ENCODE peak calls at places on chromosomes 6 and 20, in seven cellular contexts. V is neuronal stem cell, U is smooth muscle cell of the brain vasculature, P is astrocyte of the spinal cord, H is EL, O is AG04450, T is breast epithelium. C is an unnamed sample.

GRCh38 chr6:86017236-86017635 is 374.6 kb upstream of the SYNCRIP start:
- DNase-seq in P (no peak), H (no peak), O (no peak), T (no peak), U (no peak), V (no peak), C (no peak)

GRCh38 chr6:10082385-10082784 is 332.5 kb downstream of the TFAP2A start:
- DNase-seq in O (no peak), H (peak; percentile 34), T (no peak), P (no peak), V (no peak), U (no peak), C (no peak)

GRCh38 chr6:161498359-161498758 is 224.5 kb upstream of the AGPAT4 start:
- DNase-seq in H (peak; percentile 31), O (no peak), T (no peak), P (peak; percentile 38), V (peak; percentile 59), U (no peak), C (no peak)

GRCh38 chr20:50645253-50646068 is 45.9 kb downstream of the RIPOR3 start:
- DNase-seq in O (peak; percentile 100), P (peak; percentile 96), U (peak; percentile 94), H (peak; percentile 98), V (no peak), T (no peak), C (peak; percentile 53)

GRCh38 chr6:32148722-32149576 is 2.8 kb downstream of the PRRT1 start:
- DNase-seq in P (peak; percentile 60), U (no peak), V (no peak), T (no peak), O (no peak), H (no peak), C (peak; percentile 46)

GRCh38 chr6:55980627-55981211 is 105.3 kb upstream of the BMP5 start:
- DNase-seq in H (peak; percentile 43), T (no peak), U (peak; percentile 13), V (peak; percentile 56), O (no peak), P (peak; percentile 50), C (no peak)

GRCh38 chr20:16363832-16364687 is 209.2 kb downstream of the KIF16B start:
- DNase-seq in U (no peak), T (no peak), V (no peak), O (no peak), H (no peak), P (no peak), C (no peak)

GRCh38 chr20:46670228-46670584 is 18.9 kb upstream of the SLC13A3 start:
- DNase-seq in O (no peak), H (no peak), P (no peak), V (no peak), T (no peak), U (no peak), C (no peak)

GRCh38 chr6:138590796-138591709 is 91.8 kb upstream of the NHSL1 start:
- DNase-seq in O (peak; percentile 50), P (peak; percentile 80), T (no peak), V (peak; percentile 70), H (peak; percentile 76), U (no peak), C (no peak)

GRCh38 chr20:50562262-50562701 is 52.1 kb downstream of the PTPN1 start:
- DNase-seq in U (no peak), T (no peak), V (no peak), P (no peak), O (no peak), H (no peak), C (no peak)

GRCh38 chr6:125886914-125887313 is 69.7 kb upstream of the HINT3 start:
- DNase-seq in O (no peak), T (no peak), V (no peak), U (no peak), H (no peak), P (no peak), C (no peak)

GRCh38 chr6:158060447-158061360 is 79.0 kb downstream of the SYNJ2 start:
- DNase-seq in O (peak; percentile 59), U (no peak), H (peak; percentile 97), T (peak; percentile 90), P (peak; percentile 92), V (no peak), C (no peak)

GRCh38 chr6:163757506-163757905 is 343.0 kb downstream of the QKI start:
- DNase-seq in O (no peak), U (no peak), H (no peak), T (no peak), V (no peak), P (no peak), C (no peak)

GRCh38 chr6:13554929-13555333 is 19.5 kb upstream of the SIRT5 start:
- DNase-seq in T (no peak), U (no peak), V (no peak), P (peak; percentile 24), H (peak; percentile 42), O (no peak), C (no peak)

GRCh38 chr6:43887906-43888683 is 118.1 kb downstream of the VEGFA start:
- DNase-seq in V (no peak), U (no peak), T (no peak), H (no peak), O (no peak), P (no peak), C (no peak)

GRCh38 chr6:169915769-169916550 is 164.5 kb downstream of the ERMARD start:
- DNase-seq in U (no peak), P (no peak), H (no peak), T (no peak), V (no peak), O (no peak), C (no peak)

GRCh38 chr20:1061484-1062221 is 56.7 kb upstream of the PSMF1 start:
- DNase-seq in O (no peak), V (no peak), U (no peak), H (no peak), T (no peak), P (no peak), C (no peak)

GRCh38 chr6:90144928-90145520 is 151.6 kb downstream of the BACH2 start:
- DNase-seq in O (no peak), H (no peak), V (no peak), U (no peak), P (no peak), T (no peak), C (no peak)

GRCh38 chr6:232896-233640 is 59.2 kb upstream of the DUSP22 start:
- DNase-seq in U (no peak), P (no peak), O (no peak), V (no peak), T (no peak), H (no peak), C (no peak)

GRCh38 chr6:87483929-87484328 is 11.2 kb downstream of the SLC35A1 start:
- DNase-seq in P (peak; percentile 63), U (no peak), H (peak; percentile 84), O (no peak), T (no peak), V (peak; percentile 11), C (no peak)

GRCh38 chr20:32823078-32823477 is 3.3 kb downstream of the MAPRE1 start:
- DNase-seq in P (peak; percentile 66), H (peak; percentile 86), V (no peak), O (peak; percentile 39), U (no peak), T (no peak), C (no peak)

GRCh38 chr20:17966432-17967312 is 1.9 kb downstream of the SNX5 start:
- DNase-seq in P (peak; percentile 52), U (no peak), O (no peak), T (no peak), H (peak; percentile 50), V (no peak), C (no peak)

GRCh38 chr6:105212587-105212986 is 32.8 kb upstream of the POPDC3 start:
- DNase-seq in V (no peak), U (no peak), T (no peak), H (no peak), P (no peak), O (no peak), C (no peak)

GRCh38 chr6:80020381-80021120 is 16.1 kb downstream of the TTK start:
- DNase-seq in O (no peak), U (no peak), T (no peak), P (no peak), H (no peak), V (no peak), C (no peak)

GRCh38 chr20:57445298-57445697 is 54.1 kb downstream of the RBM38 start:
- DNase-seq in O (peak; percentile 54), V (no peak), H (no peak), U (no peak), P (peak; percentile 9), T (no peak), C (no peak)

GRCh38 chr6:27902335-27903314 is 9.6 kb downstream of the OR2B2 start:
- DNase-seq in T (peak; percentile 88), H (peak; percentile 82), P (peak; percentile 84), V (peak; percentile 94), O (peak; percentile 55), U (no peak), C (peak; percentile 95)

GRCh38 chr6:151911401-151911800 is 103.9 kb downstream of the ESR1 start:
- DNase-seq in P (no peak), O (no peak), H (no peak), U (no peak), T (no peak), V (no peak), C (no peak)

GRCh38 chr6:139230421-139230840 is 61.4 kb downstream of the TXLNB start:
- DNase-seq in H (peak; percentile 9), T (no peak), U (no peak), V (peak; percentile 40), P (peak; percentile 36), O (no peak), C (no peak)

GRCh38 chr20:60249436-60249835 is 291.2 kb downstream of the CDH26 start:
- DNase-seq in P (peak; percentile 90), O (peak; percentile 81), V (no peak), U (peak; percentile 18), H (peak; percentile 100), T (no peak), C (no peak)

GRCh38 chr6:124076336-124077048 is 272.8 kb downstream of the NKAIN2 start:
- DNase-seq in P (peak; percentile 18), V (no peak), U (no peak), O (no peak), T (no peak), H (no peak), C (no peak)

GRCh38 chr20:19966840-19967239 is 50.3 kb upstream of the NAA20 start:
- DNase-seq in U (no peak), P (no peak), T (no peak), H (no peak), O (no peak), V (no peak), C (no peak)

GRCh38 chr20:50992733-50993457 is 30.0 kb downstream of the KCNG1 start:
- DNase-seq in O (no peak), U (no peak), H (peak; percentile 70), V (peak; percentile 85), P (peak; percentile 74), T (no peak), C (no peak)

GRCh38 chr20:34180460-34181108 is 60.6 kb upstream of the ASIP start:
- DNase-seq in V (no peak), U (no peak), P (no peak), T (no peak), O (no peak), H (peak; percentile 5), C (no peak)

GRCh38 chr20:53839423-53840176 is 230.8 kb downstream of the BCAS1 start:
- DNase-seq in O (no peak), U (no peak), H (no peak), T (no peak), V (no peak), P (no peak), C (no peak)

GRCh38 chr20:57502331-57502700 is 22.6 kb downstream of the CTCFL start:
- DNase-seq in T (no peak), O (no peak), V (no peak), H (no peak), P (no peak), U (no peak), C (no peak)

GRCh38 chr6:111846511-111847409 is 26.5 kb downstream of the FYN start:
- DNase-seq in U (no peak), O (no peak), H (no peak), V (no peak), T (no peak), P (no peak), C (no peak)

GRCh38 chr6:151089916-151090443 is 149.8 kb upstream of the AKAP12 start:
- DNase-seq in V (no peak), H (no peak), P (no peak), U (no peak), O (no peak), T (no peak), C (no peak)

GRCh38 chr6:8276148-8276547 is 159.2 kb downstream of the SLC35B3 start:
- DNase-seq in T (no peak), P (no peak), V (no peak), H (no peak), O (no peak), U (no peak), C (no peak)

C was measured in omental fat pad.